ENCODE peak calls at places on chromosome 3, in nine cellular contexts. One of them, this sample, is unnamed.

GRCh38 chr3:59308684-59309083 is 258.9 kb upstream of the CFAP20DC start:
- DNase-seq in neuronal stem cell: no peak
- DNase-seq in fibroblast of lung: no peak
- DNase-seq in iPS DF 6.9: no peak
- DNase-seq in CD8-positive, alpha-beta memory T cell: no peak
- DNase-seq in psoas muscle: no peak
- DNase-seq in cardiac muscle cell: peak; percentile 19
- DNase-seq in HAP-1: no peak
- DNase-seq in heart right ventricle: no peak
- DNase-seq in this sample: no peak

GRCh38 chr3:141115752-141116541 is 64.8 kb downstream of the SPSB4 start:
- DNase-seq in psoas muscle: no peak
- DNase-seq in CD8-positive, alpha-beta memory T cell: no peak
- DNase-seq in heart right ventricle: peak; percentile 51
- DNase-seq in neuronal stem cell: no peak
- DNase-seq in iPS DF 6.9: no peak
- DNase-seq in HAP-1: no peak
- DNase-seq in cardiac muscle cell: no peak
- DNase-seq in fibroblast of lung: no peak
- DNase-seq in this sample: no peak

GRCh38 chr3:143850877-143851276 is 2.6 kb upstream of the SLC9A9 start:
- DNase-seq in cardiac muscle cell: no peak
- DNase-seq in neuronal stem cell: no peak
- DNase-seq in heart right ventricle: no peak
- DNase-seq in CD8-positive, alpha-beta memory T cell: no peak
- DNase-seq in HAP-1: no peak
- DNase-seq in iPS DF 6.9: no peak
- DNase-seq in psoas muscle: no peak
- DNase-seq in fibroblast of lung: peak; percentile 9
- DNase-seq in this sample: no peak

GRCh38 chr3:10248984-10249748 is 907 bp downstream of the TATDN2 start:
- DNase-seq in heart right ventricle: no peak
- DNase-seq in psoas muscle: peak; percentile 29
- DNase-seq in HAP-1: peak; percentile 55
- DNase-seq in cardiac muscle cell: peak; percentile 34
- DNase-seq in neuronal stem cell: peak; percentile 18
- DNase-seq in fibroblast of lung: peak; percentile 16
- DNase-seq in CD8-positive, alpha-beta memory T cell: peak; percentile 45
- DNase-seq in iPS DF 6.9: no peak
- DNase-seq in this sample: peak; percentile 88

GRCh38 chr3:36714343-36714742 is 50.0 kb downstream of the DCLK3 start:
- DNase-seq in heart right ventricle: no peak
- DNase-seq in HAP-1: no peak
- DNase-seq in iPS DF 6.9: no peak
- DNase-seq in fibroblast of lung: peak; percentile 46
- DNase-seq in neuronal stem cell: no peak
- DNase-seq in CD8-positive, alpha-beta memory T cell: no peak
- DNase-seq in psoas muscle: no peak
- DNase-seq in cardiac muscle cell: no peak
- DNase-seq in this sample: no peak

GRCh38 chr3:11612515-11613184 is 31.1 kb downstream of the VGLL4 start:
- DNase-seq in cardiac muscle cell: no peak
- DNase-seq in fibroblast of lung: no peak
- DNase-seq in CD8-positive, alpha-beta memory T cell: no peak
- DNase-seq in neuronal stem cell: no peak
- DNase-seq in HAP-1: no peak
- DNase-seq in heart right ventricle: no peak
- DNase-seq in psoas muscle: no peak
- DNase-seq in iPS DF 6.9: no peak
- DNase-seq in this sample: no peak

GRCh38 chr3:58422756-58423324 is 10.8 kb downstream of the PDHB start:
- DNase-seq in heart right ventricle: no peak
- DNase-seq in CD8-positive, alpha-beta memory T cell: no peak
- DNase-seq in neuronal stem cell: no peak
- DNase-seq in cardiac muscle cell: peak; percentile 87
- DNase-seq in iPS DF 6.9: no peak
- DNase-seq in psoas muscle: no peak
- DNase-seq in HAP-1: no peak
- DNase-seq in fibroblast of lung: peak; percentile 41
- DNase-seq in this sample: no peak

GRCh38 chr3:9098716-9099675 is 135.7 kb upstream of the RAD18 start:
- DNase-seq in heart right ventricle: no peak
- DNase-seq in HAP-1: no peak
- DNase-seq in iPS DF 6.9: no peak
- DNase-seq in psoas muscle: no peak
- DNase-seq in CD8-positive, alpha-beta memory T cell: no peak
- DNase-seq in neuronal stem cell: no peak
- DNase-seq in fibroblast of lung: no peak
- DNase-seq in cardiac muscle cell: no peak
- DNase-seq in this sample: no peak

GRCh38 chr3:104316118-104316517 is 1050.6 kb upstream of the ALCAM start:
- DNase-seq in CD8-positive, alpha-beta memory T cell: no peak
- DNase-seq in fibroblast of lung: peak; percentile 26
- DNase-seq in heart right ventricle: no peak
- DNase-seq in psoas muscle: no peak
- DNase-seq in iPS DF 6.9: no peak
- DNase-seq in cardiac muscle cell: no peak
- DNase-seq in HAP-1: no peak
- DNase-seq in neuronal stem cell: no peak
- DNase-seq in this sample: no peak

GRCh38 chr3:13214847-13215472 is 141.7 kb upstream of the IQSEC1 start:
- DNase-seq in fibroblast of lung: no peak
- DNase-seq in HAP-1: no peak
- DNase-seq in neuronal stem cell: no peak
- DNase-seq in heart right ventricle: no peak
- DNase-seq in cardiac muscle cell: no peak
- DNase-seq in CD8-positive, alpha-beta memory T cell: no peak
- DNase-seq in iPS DF 6.9: no peak
- DNase-seq in psoas muscle: no peak
- DNase-seq in this sample: no peak

GRCh38 chr3:32105291-32106131 is 909 bp upstream of the GPD1L start:
- DNase-seq in iPS DF 6.9: no peak
- DNase-seq in fibroblast of lung: no peak
- DNase-seq in heart right ventricle: no peak
- DNase-seq in CD8-positive, alpha-beta memory T cell: no peak
- DNase-seq in neuronal stem cell: no peak
- DNase-seq in cardiac muscle cell: no peak
- DNase-seq in psoas muscle: no peak
- DNase-seq in HAP-1: no peak
- DNase-seq in this sample: no peak

GRCh38 chr3:164851905-164852304 is 226.4 kb downstream of the SI start:
- DNase-seq in neuronal stem cell: no peak
- DNase-seq in fibroblast of lung: no peak
- DNase-seq in CD8-positive, alpha-beta memory T cell: no peak
- DNase-seq in heart right ventricle: no peak
- DNase-seq in psoas muscle: no peak
- DNase-seq in cardiac muscle cell: no peak
- DNase-seq in iPS DF 6.9: no peak
- DNase-seq in HAP-1: no peak
- DNase-seq in this sample: no peak

GRCh38 chr3:43995078-43995928 is 246.4 kb upstream of the TOPAZ1 start:
- DNase-seq in heart right ventricle: no peak
- DNase-seq in CD8-positive, alpha-beta memory T cell: no peak
- DNase-seq in psoas muscle: no peak
- DNase-seq in cardiac muscle cell: peak; percentile 41
- DNase-seq in fibroblast of lung: peak; percentile 20
- DNase-seq in HAP-1: peak; percentile 62
- DNase-seq in iPS DF 6.9: no peak
- DNase-seq in neuronal stem cell: peak; percentile 37
- DNase-seq in this sample: peak; percentile 78

GRCh38 chr3:43995929-43996378 is 245.7 kb upstream of the TOPAZ1 start:
- DNase-seq in CD8-positive, alpha-beta memory T cell: no peak
- DNase-seq in HAP-1: no peak
- DNase-seq in psoas muscle: no peak
- DNase-seq in neuronal stem cell: no peak
- DNase-seq in cardiac muscle cell: peak; percentile 5
- DNase-seq in fibroblast of lung: no peak
- DNase-seq in heart right ventricle: no peak
- DNase-seq in iPS DF 6.9: no peak
- DNase-seq in this sample: no peak

GRCh38 chr3:43998374-43998840 is 243.3 kb upstream of the TOPAZ1 start:
- DNase-seq in cardiac muscle cell: peak; percentile 28
- DNase-seq in fibroblast of lung: no peak
- DNase-seq in heart right ventricle: no peak
- DNase-seq in psoas muscle: no peak
- DNase-seq in HAP-1: no peak
- DNase-seq in CD8-positive, alpha-beta memory T cell: no peak
- DNase-seq in neuronal stem cell: no peak
- DNase-seq in iPS DF 6.9: no peak
- DNase-seq in this sample: peak; percentile 71

GRCh38 chr3:43997788-43998373 is 243.8 kb upstream of the TOPAZ1 start:
- DNase-seq in CD8-positive, alpha-beta memory T cell: no peak
- DNase-seq in psoas muscle: no peak
- DNase-seq in neuronal stem cell: no peak
- DNase-seq in iPS DF 6.9: no peak
- DNase-seq in fibroblast of lung: no peak
- DNase-seq in cardiac muscle cell: peak; percentile 19
- DNase-seq in heart right ventricle: no peak
- DNase-seq in HAP-1: no peak
- DNase-seq in this sample: peak; percentile 54

GRCh38 chr3:43996379-43997301 is 245.0 kb upstream of the TOPAZ1 start:
- DNase-seq in heart right ventricle: peak; percentile 7
- DNase-seq in HAP-1: peak; percentile 49
- DNase-seq in neuronal stem cell: peak; percentile 41
- DNase-seq in fibroblast of lung: no peak
- DNase-seq in iPS DF 6.9: no peak
- DNase-seq in CD8-positive, alpha-beta memory T cell: no peak
- DNase-seq in cardiac muscle cell: peak; percentile 69
- DNase-seq in psoas muscle: no peak
- DNase-seq in this sample: no peak
- H3K4me3 ChIP-seq in heart right ventricle: no peak overlapping the region
- H3K4me3 ChIP-seq in HAP-1: peak overlapping the region; percentile 10
- H3K4me3 ChIP-seq in neuronal stem cell: peak overlapping the region; percentile 75
- H3K4me3 ChIP-seq in fibroblast of lung: peak overlapping the region; percentile 1
- H3K4me3 ChIP-seq in iPS DF 6.9: peak overlapping the region; percentile 43
- H3K4me3 ChIP-seq in CD8-positive, alpha-beta memory T cell: peak overlapping the region; percentile 53
- H3K4me3 ChIP-seq in cardiac muscle cell: peak overlapping the region; percentile 41
- H3K4me3 ChIP-seq in psoas muscle: peak overlapping the region; percentile 43
- H3K4me3 ChIP-seq in this sample: no peak overlapping the region

GRCh38 chr3:38117748-38118420 is 19.0 kb downstream of the ACAA1 start:
- DNase-seq in CD8-positive, alpha-beta memory T cell: peak; percentile 57
- DNase-seq in heart right ventricle: peak; percentile 38
- DNase-seq in psoas muscle: peak; percentile 61
- DNase-seq in HAP-1: peak; percentile 80
- DNase-seq in neuronal stem cell: no peak
- DNase-seq in iPS DF 6.9: no peak
- DNase-seq in fibroblast of lung: peak; percentile 39
- DNase-seq in cardiac muscle cell: peak; percentile 32
- DNase-seq in this sample: peak; percentile 84

GRCh38 chr3:38118421-38119247 is 18.3 kb downstream of the ACAA1 start:
- DNase-seq in iPS DF 6.9: no peak
- DNase-seq in CD8-positive, alpha-beta memory T cell: no peak
- DNase-seq in psoas muscle: no peak
- DNase-seq in fibroblast of lung: no peak
- DNase-seq in heart right ventricle: no peak
- DNase-seq in neuronal stem cell: no peak
- DNase-seq in cardiac muscle cell: no peak
- DNase-seq in HAP-1: no peak
- DNase-seq in this sample: peak; percentile 19

GRCh38 chr3:38120690-38121450 is 16.1 kb downstream of the ACAA1 start:
- DNase-seq in psoas muscle: no peak
- DNase-seq in heart right ventricle: no peak
- DNase-seq in cardiac muscle cell: no peak
- DNase-seq in fibroblast of lung: no peak
- DNase-seq in CD8-positive, alpha-beta memory T cell: no peak
- DNase-seq in HAP-1: no peak
- DNase-seq in neuronal stem cell: no peak
- DNase-seq in iPS DF 6.9: no peak
- DNase-seq in this sample: peak; percentile 21

GRCh38 chr3:38119802-38120689 is 16.9 kb downstream of the ACAA1 start:
- DNase-seq in CD8-positive, alpha-beta memory T cell: no peak
- DNase-seq in neuronal stem cell: no peak
- DNase-seq in HAP-1: no peak
- DNase-seq in psoas muscle: no peak
- DNase-seq in iPS DF 6.9: no peak
- DNase-seq in heart right ventricle: no peak
- DNase-seq in cardiac muscle cell: no peak
- DNase-seq in fibroblast of lung: no peak
- DNase-seq in this sample: no peak

GRCh38 chr3:38119248-38119544 is 17.7 kb downstream of the ACAA1 start:
- DNase-seq in cardiac muscle cell: no peak
- DNase-seq in neuronal stem cell: no peak
- DNase-seq in fibroblast of lung: no peak
- DNase-seq in heart right ventricle: no peak
- DNase-seq in iPS DF 6.9: no peak
- DNase-seq in HAP-1: no peak
- DNase-seq in psoas muscle: no peak
- DNase-seq in CD8-positive, alpha-beta memory T cell: no peak
- DNase-seq in this sample: no peak
- H3K36me3 ChIP-seq in cardiac muscle cell: peaks cover 14% of the 10 kb centered on the region
- H3K36me3 ChIP-seq in neuronal stem cell: peaks cover 32% of the 10 kb centered on the region
- H3K36me3 ChIP-seq in fibroblast of lung: peaks cover 6% of the 10 kb centered on the region
- H3K36me3 ChIP-seq in heart right ventricle: peaks cover 44% of the 10 kb centered on the region
- H3K36me3 ChIP-seq in iPS DF 6.9: peaks cover 14% of the 10 kb centered on the region
- H3K36me3 ChIP-seq in HAP-1: peaks cover 31% of the 10 kb centered on the region
- H3K36me3 ChIP-seq in psoas muscle: peaks cover 48% of the 10 kb centered on the region
- H3K36me3 ChIP-seq in CD8-positive, alpha-beta memory T cell: peaks cover 10% of the 10 kb centered on the region
- H3K36me3 ChIP-seq in this sample: peaks cover 54% of the 10 kb centered on the region

GRCh38 chr3:22475665-22476064 is 724.7 kb upstream of the ZNF385D start:
- DNase-seq in CD8-positive, alpha-beta memory T cell: no peak
- DNase-seq in cardiac muscle cell: no peak
- DNase-seq in HAP-1: no peak
- DNase-seq in neuronal stem cell: no peak
- DNase-seq in psoas muscle: no peak
- DNase-seq in heart right ventricle: no peak
- DNase-seq in iPS DF 6.9: no peak
- DNase-seq in fibroblast of lung: peak; percentile 57
- DNase-seq in this sample: no peak
- H3K4me3 ChIP-seq in CD8-positive, alpha-beta memory T cell: no peak overlapping the region
- H3K4me3 ChIP-seq in cardiac muscle cell: no peak overlapping the region
- H3K4me3 ChIP-seq in HAP-1: no peak overlapping the region
- H3K4me3 ChIP-seq in neuronal stem cell: no peak overlapping the region
- H3K4me3 ChIP-seq in psoas muscle: no peak overlapping the region
- H3K4me3 ChIP-seq in heart right ventricle: no peak overlapping the region
- H3K4me3 ChIP-seq in iPS DF 6.9: no peak overlapping the region
- H3K4me3 ChIP-seq in fibroblast of lung: no peak overlapping the region
- H3K4me3 ChIP-seq in this sample: no peak overlapping the region

DNA sequence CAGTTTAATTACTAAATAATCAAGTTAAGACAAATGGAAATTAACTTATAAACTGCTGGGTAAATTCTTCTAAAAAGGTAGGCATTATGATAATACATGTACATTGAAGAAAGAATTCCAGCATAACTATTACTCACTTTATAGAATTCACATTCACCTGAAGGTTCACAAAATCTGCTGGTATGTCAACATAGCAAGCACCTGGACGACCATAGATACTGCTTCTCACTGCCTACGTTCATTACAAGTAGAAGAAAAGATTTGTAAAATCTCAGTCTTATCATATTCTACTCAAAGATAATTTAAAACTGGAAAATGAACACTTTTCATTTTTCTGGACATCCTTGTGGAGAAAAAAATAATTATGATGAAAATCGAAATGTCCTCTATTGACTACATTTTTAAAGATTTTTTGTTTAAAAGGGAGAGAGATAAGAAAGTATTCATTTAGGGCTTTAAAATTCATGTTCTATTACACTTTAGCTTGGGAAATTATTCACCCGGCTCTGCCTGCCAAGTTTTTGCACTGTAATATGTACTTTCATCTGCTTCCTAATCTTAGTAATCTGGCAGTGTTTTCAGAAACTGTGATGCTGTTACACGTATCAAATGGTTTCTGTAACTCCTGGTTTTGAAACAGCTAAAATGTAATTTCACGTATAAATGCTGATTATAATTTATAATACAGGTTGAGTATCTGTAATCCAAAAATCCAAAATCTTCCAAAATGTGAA is 16.1 kb downstream of the HACL1 start:
- DNase-seq in psoas muscle: no peak
- DNase-seq in heart right ventricle: no peak
- DNase-seq in CD8-positive, alpha-beta memory T cell: no peak
- DNase-seq in neuronal stem cell: no peak
- DNase-seq in iPS DF 6.9: no peak
- DNase-seq in HAP-1: no peak
- DNase-seq in cardiac muscle cell: no peak
- DNase-seq in fibroblast of lung: no peak
- DNase-seq in this sample: no peak
- H3K36me3 ChIP-seq in psoas muscle: peaks cover 98% of the 10 kb centered on the region
- H3K36me3 ChIP-seq in heart right ventricle: peaks cover 100% of the 10 kb centered on the region
- H3K36me3 ChIP-seq in CD8-positive, alpha-beta memory T cell: peaks cover 25% of the 10 kb centered on the region
- H3K36me3 ChIP-seq in neuronal stem cell: peaks cover 6% of the 10 kb centered on the region
- H3K36me3 ChIP-seq in iPS DF 6.9: peaks cover 5% of the 10 kb centered on the region
- H3K36me3 ChIP-seq in HAP-1: peaks cover 6% of the 10 kb centered on the region
- H3K36me3 ChIP-seq in cardiac muscle cell: peaks cover 43% of the 10 kb centered on the region
- H3K36me3 ChIP-seq in fibroblast of lung: no peaks in the 10 kb centered on the region
- H3K36me3 ChIP-seq in this sample: peaks cover 82% of the 10 kb centered on the region

This sample was measured in left lung.